ENCODE peak calls at places on chromosomes 7 and 10, in six cellular contexts. K is uterus, R is adrenal gland, D is Peyer's patch, O is right lobe of liver, Q is esophagus muscularis mucosa. P is an unnamed sample. For H3K36me3, the result is how much of the 10 kb centered on the place peaks cover.

GRCh38 chr7:138755331-138755747 is 42.5 kb upstream of the TMEM213 start:
- DNase-seq in K (no peak), O (no peak), D (no peak), R (no peak), Q (no peak), P (no peak)

GRCh38 chr7:27784399-27785053 is 44.6 kb downstream of the TAX1BP1 start:
- DNase-seq in K (no peak), R (no peak), O (no peak), D (no peak), Q (no peak), P (peak)

GRCh38 chr7:135673360-135673706 is 11.0 kb downstream of the STMP1 start:
- DNase-seq in K (no peak), R (peak), O (no peak), D (no peak), Q (peak), P (no peak)

GRCh38 chr10:44929356-44930113 is 18.4 kb downstream of the TMEM72 start:
- DNase-seq in R (no peak), K (no peak), O (no peak), D (no peak), Q (no peak), P (no peak)

GRCh38 chr10:3783721-3784432 is 1.1 kb downstream of the KLF6 start:
- DNase-seq in Q (no peak), K (peak), D (peak), O (peak), R (peak), P (peak)

GRCh38 chr7:49783446-49783845 is 10.0 kb downstream of the VWC2 start:
- DNase-seq in D (no peak), Q (no peak), K (peak), O (no peak), R (no peak), P (no peak)

GRCh38 chr7:46600340-46600739 is 679.3 kb upstream of the IGFBP3 start:
- DNase-seq in O (no peak), Q (no peak), R (peak), K (peak), D (peak), P (peak)

GRCh38 chr7:24365606-24366005 is 81.6 kb downstream of the NPY start:
- DNase-seq in K (no peak), Q (no peak), R (no peak), O (no peak), D (no peak), P (no peak)

GRCh38 chr7:29457565-29457971 is 106.1 kb upstream of the PRR15 start:
- DNase-seq in K (peak), R (no peak), Q (no peak), D (no peak), O (no peak), P (no peak)

GRCh38 chr7:135128931-135129330 is 18.9 kb upstream of the TMEM140 start:
- DNase-seq in D (no peak), K (no peak), R (no peak), Q (no peak), O (no peak), P (no peak)

GRCh38 chr10:95794195-95794594 is 38.2 kb downstream of the ENTPD1 start:
- DNase-seq in K (no peak), Q (no peak), D (no peak), O (no peak), R (no peak), P (no peak)

GRCh38 chr7:11427686-11428273 is 404.2 kb downstream of the THSD7A start:
- DNase-seq in R (peak), D (no peak), Q (no peak), O (no peak), K (no peak), P (peak)

GRCh38 chr10:99224766-99225165 is 10.9 kb downstream of the HPSE2 start:
- DNase-seq in D (no peak), O (no peak), R (no peak), K (no peak), Q (no peak), P (no peak)

GRCh38 chr10:29501692-29502091 is 133.1 kb downstream of the SVIL start:
- DNase-seq in Q (no peak), D (no peak), K (no peak), R (no peak), O (no peak), P (no peak)

GRCh38 chr10:45419673-45420020 is 45.6 kb downstream of the ALOX5 start:
- DNase-seq in O (no peak), Q (no peak), D (no peak), K (no peak), R (no peak), P (no peak)

GRCh38 chr7:111274882-111275281 is 184.0 kb downstream of the LRRN3 start:
- DNase-seq in Q (no peak), D (no peak), R (no peak), O (no peak), K (no peak), P (no peak)

GRCh38 chr10:122154733-122155366 is 116.2 kb upstream of the BTBD16 start:
- DNase-seq in Q (no peak), O (no peak), K (peak), R (peak), D (no peak), P (no peak)

GRCh38 chr10:33237736-33238624 is 96.5 kb downstream of the NRP1 start:
- DNase-seq in R (no peak), Q (peak), K (no peak), D (no peak), O (no peak), P (no peak)

GRCh38 chr7:120404042-120404441 is 131.1 kb downstream of the KCND2 start:
- DNase-seq in R (no peak), D (no peak), O (no peak), Q (no peak), K (no peak), P (no peak)

GRCh38 chr10:34721201-34721840 is 93.8 kb downstream of the PARD3 start:
- DNase-seq in K (no peak), Q (peak), O (no peak), R (no peak), D (no peak), P (no peak)

GRCh38 chr10:46552526-46553237 is 3.8 kb downstream of the GPRIN2 start:
- DNase-seq in K (no peak), Q (no peak), D (peak), R (no peak), O (no peak), P (no peak)

GRCh38 chr7:81414411-81414810 is 355.4 kb downstream of the HGF start:
- DNase-seq in K (no peak), D (no peak), O (no peak), Q (no peak), R (no peak), P (no peak)

GRCh38 chr7:97982647-97983046 is 7.3 kb downstream of the OCM2 start:
- DNase-seq in D (no peak), K (no peak), Q (no peak), R (no peak), O (no peak), P (no peak)

DNA sequence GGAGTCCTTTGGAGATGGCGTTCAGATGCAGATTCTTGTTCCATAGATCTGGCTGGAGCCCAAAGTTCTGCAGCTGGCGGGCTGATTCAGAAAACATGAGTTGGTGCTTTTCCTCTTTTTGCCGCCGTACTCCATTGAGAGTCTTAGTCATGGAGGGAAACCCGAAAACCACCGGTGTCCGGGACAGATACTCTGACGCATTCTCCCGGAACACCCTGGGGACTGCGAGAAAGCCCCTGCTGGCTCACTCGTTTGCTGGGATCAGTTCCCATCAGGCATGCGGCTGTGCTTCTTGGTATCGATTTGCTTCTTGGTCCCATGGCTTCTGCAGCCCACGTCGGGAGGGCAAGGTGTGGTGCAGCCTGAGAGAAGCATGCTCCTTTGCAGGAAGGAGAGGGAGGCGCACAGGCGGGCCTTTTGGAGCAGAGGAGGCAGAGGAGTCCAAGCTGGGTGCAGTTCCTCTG is 30.8 kb upstream of the PFKFB3 start:
- DNase-seq in Q (no peak), D (peak), O (no peak), K (no peak), R (peak), P (no peak)
- H3K27ac ChIP-seq in Q (peak), D (peak), O (no peak), K (no peak), R (peak), P (no peak)

GRCh38 chr10:119409385-119409784 is 133.1 kb downstream of the RGS10 start:
- DNase-seq in Q (no peak), D (no peak), R (no peak), K (no peak), O (no peak), P (no peak)

GRCh38 chr10:119408072-119408471 is 134.4 kb downstream of the RGS10 start:
- DNase-seq in D (no peak), K (no peak), O (no peak), R (no peak), Q (no peak), P (no peak)

GRCh38 chr10:119410361-119411116 is 132.0 kb downstream of the RGS10 start:
- DNase-seq in Q (no peak), R (no peak), O (no peak), K (no peak), D (no peak), P (no peak)

GRCh38 chr10:119409906-119410305 is 132.6 kb downstream of the RGS10 start:
- DNase-seq in Q (no peak), K (no peak), R (peak), O (peak), D (peak), P (peak)

DNA sequence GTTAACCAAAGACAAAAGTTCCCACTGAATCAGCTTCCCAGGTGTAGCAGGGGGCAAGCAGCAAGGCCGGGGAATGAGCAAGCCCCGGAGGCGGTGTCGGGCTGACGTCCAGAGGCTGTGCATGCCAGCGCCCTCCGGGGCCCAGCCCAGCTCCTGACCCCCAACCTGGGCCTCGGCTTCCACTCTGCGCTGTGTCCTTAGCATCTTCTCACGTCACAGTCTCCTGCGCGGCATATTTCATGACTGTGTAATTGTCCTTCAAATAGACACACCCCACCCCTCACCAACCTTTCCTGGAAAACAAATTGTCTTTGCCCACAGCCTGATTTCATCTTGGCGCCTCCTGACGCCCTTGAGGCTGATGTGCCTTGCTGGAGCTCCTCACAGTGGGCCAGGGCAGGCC is 133.5 kb downstream of the RGS10 start:
- DNase-seq in D (no peak), Q (no peak), O (no peak), R (no peak), K (no peak), P (no peak)
- H3K36me3 ChIP-seq in D (under half), Q (under half), O (under half), R (under half), K (under half), P (under half)

GRCh38 chr7:44067064-44067951 is 1.9 kb upstream of the PGAM2 start:
- DNase-seq in K (no peak), D (peak), Q (no peak), R (no peak), O (peak), P (no peak)
- TF ChIP-seq POLR2A in K (no peak), D (peak), Q (no peak), R (no peak), O (peak), P (no peak)

GRCh38 chr10:110865804-110866482 is 5.8 kb upstream of the PDCD4 start:
- DNase-seq in Q (no peak), D (no peak), R (no peak), O (no peak), K (no peak), P (no peak)
- H3K27ac ChIP-seq in Q (peak), D (peak), R (peak), O (peak), K (peak), P (peak)

DNA sequence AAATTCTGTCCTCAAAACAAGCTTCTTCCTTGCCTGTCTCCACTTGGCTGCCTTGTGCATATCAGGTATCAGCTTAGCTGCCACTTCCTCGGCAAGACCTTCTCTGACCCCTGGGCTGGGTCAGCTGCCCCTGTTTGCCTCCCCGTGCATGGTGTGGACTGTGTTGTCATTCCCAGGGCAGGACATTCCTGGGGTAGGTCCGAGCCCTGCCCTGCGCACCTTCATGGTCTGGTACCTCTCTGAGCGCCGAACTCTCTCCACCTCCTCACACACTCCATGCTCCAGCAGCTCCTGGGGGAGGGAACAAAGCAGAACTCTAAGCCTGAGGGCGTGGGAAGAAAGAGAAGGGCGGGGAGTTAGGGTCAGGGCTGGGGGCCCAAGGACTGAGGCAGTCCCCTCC is 3.8 kb downstream of the POLM start:
- DNase-seq in K (no peak), D (no peak), Q (no peak), R (no peak), O (peak), P (no peak)
- H3K36me3 ChIP-seq in K (under half), D (under half), Q (half or more), R (half or more), O (under half), P (under half)

GRCh38 chr10:132798403-132798802 is 12.5 kb upstream of the NKX6-2 start:
- DNase-seq in O (no peak), R (no peak), Q (no peak), D (no peak), K (no peak), P (no peak)

GRCh38 chr10:132802048-132802447 is 16.1 kb upstream of the NKX6-2 start:
- DNase-seq in K (no peak), R (no peak), Q (no peak), O (no peak), D (no peak), P (no peak)

GRCh38 chr10:132798876-132799275 is 12.9 kb upstream of the NKX6-2 start:
- DNase-seq in R (no peak), O (no peak), D (no peak), K (no peak), Q (no peak), P (no peak)

GRCh38 chr10:132802694-132803320 is 16.9 kb upstream of the NKX6-2 start:
- DNase-seq in Q (no peak), R (no peak), O (no peak), K (no peak), D (no peak), P (no peak)

DNA sequence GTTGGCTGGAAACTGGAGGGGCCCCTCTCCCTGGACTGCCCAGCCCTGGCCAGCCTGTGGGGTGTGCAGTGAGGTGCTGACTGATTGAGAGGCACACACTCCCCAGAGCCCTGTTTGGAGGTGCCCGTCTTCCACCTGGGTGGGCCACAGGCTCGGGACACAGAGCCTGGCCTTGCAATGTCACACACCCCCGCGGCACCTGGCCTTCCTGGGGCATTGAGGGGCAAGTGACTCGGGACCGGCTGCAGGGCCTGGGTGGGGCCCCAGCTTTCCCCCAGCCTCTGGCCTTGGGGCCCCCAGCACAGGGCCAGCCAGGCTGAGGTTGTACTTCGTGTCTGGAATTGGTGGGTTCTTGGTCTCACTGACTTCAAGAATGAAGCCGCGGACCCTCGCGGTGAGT is 13.9 kb upstream of the NKX6-2 start:
- DNase-seq in K (no peak), R (no peak), O (no peak), Q (no peak), D (no peak), P (no peak)
- TF ChIP-seq POLR2A in K (no peak), R (no peak), O (no peak), Q (no peak), D (no peak), P (no peak)

GRCh38 chr10:31037749-31038148 is 6.1 kb upstream of the ZNF438 start:
- DNase-seq in R (no peak), O (no peak), D (no peak), Q (no peak), K (no peak), P (no peak)
- H3K27ac ChIP-seq in R (no peak), O (no peak), D (no peak), Q (no peak), K (no peak), P (no peak)

DNA sequence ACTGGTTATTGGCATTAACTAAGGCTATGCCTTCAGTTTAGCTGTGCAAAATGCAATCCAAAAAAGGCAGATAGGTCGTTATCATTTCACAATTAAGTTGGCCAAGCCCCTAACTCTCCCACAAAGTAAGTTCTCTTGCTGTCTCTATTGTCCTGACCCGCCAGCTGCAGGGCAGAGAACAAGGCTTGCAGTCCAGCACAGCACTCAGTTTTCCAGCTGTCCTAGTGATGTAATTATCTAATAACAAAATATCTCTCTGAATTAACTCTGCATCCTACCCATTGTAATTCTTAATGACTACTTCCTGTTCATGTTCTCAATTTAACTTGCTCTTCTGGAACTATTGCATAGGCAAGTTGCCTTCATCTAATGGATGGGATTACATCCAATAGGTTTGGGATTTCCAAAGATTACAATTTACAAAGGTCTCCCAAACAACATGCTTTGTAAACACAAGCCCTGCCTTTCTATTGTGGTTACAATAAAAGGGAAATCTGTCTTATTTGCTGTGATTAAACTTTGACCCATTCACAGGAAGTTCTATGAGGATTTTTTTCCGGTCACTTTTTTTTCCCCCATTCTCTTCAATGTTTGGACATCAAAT is 55.2 kb downstream of the CDK6 start:
- DNase-seq in O (peak), D (no peak), R (no peak), Q (no peak), K (peak), P (no peak)
- H3K36me3 ChIP-seq in O (under half), D (under half), R (under half), Q (under half), K (under half), P (under half)

P was measured in body of pancreas.